ENCODE peak calls at places on chromosomes 11 and 22, in four cellular contexts. One of them, this sample, is unnamed.

GRCh38 chr22:28670691-28671261 is 8.9 kb downstream of the TTC28 start:
- DNase-seq in HCT116: no peak
- DNase-seq in H1: no peak
- DNase-seq in heart right ventricle: no peak
- DNase-seq in this sample: no peak

GRCh38 chr11:114270531-114271270 is 25.5 kb upstream of the NNMT start:
- DNase-seq in HCT116: no peak
- DNase-seq in H1: no peak
- DNase-seq in heart right ventricle: no peak
- DNase-seq in this sample: no peak

GRCh38 chr11:113096661-113097060 is 135.4 kb downstream of the NCAM1 start:
- DNase-seq in heart right ventricle: no peak
- DNase-seq in HCT116: no peak
- DNase-seq in H1: no peak
- DNase-seq in this sample: no peak

GRCh38 chr22:40345801-40346177 is 511 bp upstream of the ADSL start:
- DNase-seq in H1: peak; percentile 55
- DNase-seq in HCT116: no peak
- DNase-seq in heart right ventricle: peak; percentile 14
- DNase-seq in this sample: peak; percentile 60

GRCh38 chr22:42172385-42173172 is 42.0 kb upstream of the CYP2D6 start:
- DNase-seq in H1: no peak
- DNase-seq in HCT116: no peak
- DNase-seq in heart right ventricle: no peak
- DNase-seq in this sample: peak; percentile 80

GRCh38 chr22:17890245-17890671 is 116.0 kb upstream of the BID start:
- DNase-seq in H1: no peak
- DNase-seq in HCT116: no peak
- DNase-seq in heart right ventricle: no peak
- DNase-seq in this sample: peak; percentile 74

GRCh38 chr11:3786781-3787428 is 10.4 kb downstream of the NUP98 start:
- DNase-seq in H1: no peak
- DNase-seq in heart right ventricle: no peak
- DNase-seq in HCT116: no peak
- DNase-seq in this sample: no peak

GRCh38 chr22:49079743-49080500 is 747.8 kb downstream of the BRD1 start:
- DNase-seq in HCT116: no peak
- DNase-seq in H1: no peak
- DNase-seq in heart right ventricle: no peak
- DNase-seq in this sample: no peak

GRCh38 chr11:113934797-113935196 is 30.2 kb downstream of the HTR3B start:
- DNase-seq in heart right ventricle: no peak
- DNase-seq in HCT116: no peak
- DNase-seq in H1: no peak
- DNase-seq in this sample: no peak

GRCh38 chr11:23359297-23359696 is 499.0 kb upstream of the CCDC179 start:
- DNase-seq in H1: no peak
- DNase-seq in heart right ventricle: no peak
- DNase-seq in HCT116: no peak
- DNase-seq in this sample: peak; percentile 93

GRCh38 chr11:15107730-15108515 is 6.8 kb upstream of the INSC start:
- DNase-seq in HCT116: no peak
- DNase-seq in H1: no peak
- DNase-seq in heart right ventricle: no peak
- DNase-seq in this sample: no peak

GRCh38 chr11:22558638-22559037 is 67.0 kb downstream of the FANCF start:
- DNase-seq in HCT116: no peak
- DNase-seq in H1: no peak
- DNase-seq in heart right ventricle: no peak
- DNase-seq in this sample: no peak

GRCh38 chr11:65895482-65895981 is 4.7 kb downstream of the FOSL1 start:
- DNase-seq in HCT116: no peak
- DNase-seq in heart right ventricle: no peak
- DNase-seq in H1: no peak
- DNase-seq in this sample: no peak

GRCh38 chr22:46033256-46034200 is 56.6 kb upstream of the WNT7B start:
- DNase-seq in H1: no peak
- DNase-seq in HCT116: no peak
- DNase-seq in heart right ventricle: no peak
- DNase-seq in this sample: no peak

GRCh38 chr11:63840356-63841060 is 1.6 kb downstream of the MARK2 start:
- DNase-seq in HCT116: no peak
- DNase-seq in H1: no peak
- DNase-seq in heart right ventricle: no peak
- DNase-seq in this sample: peak; percentile 33

GRCh38 chr11:110065189-110065588 is 28.0 kb upstream of the ZC3H12C start:
- DNase-seq in heart right ventricle: no peak
- DNase-seq in HCT116: no peak
- DNase-seq in H1: no peak
- DNase-seq in this sample: no peak

GRCh38 chr22:38717244-38717643 is 11.5 kb downstream of the GTPBP1 start:
- DNase-seq in heart right ventricle: no peak
- DNase-seq in H1: no peak
- DNase-seq in HCT116: no peak
- DNase-seq in this sample: no peak

GRCh38 chr22:44550666-44551491 is 52.8 kb upstream of the RTL6 start:
- DNase-seq in heart right ventricle: peak; percentile 29
- DNase-seq in H1: no peak
- DNase-seq in HCT116: no peak
- DNase-seq in this sample: peak; percentile 1

GRCh38 chr11:129643031-129643721 is 172.5 kb upstream of the TMEM45B start:
- DNase-seq in H1: no peak
- DNase-seq in HCT116: no peak
- DNase-seq in heart right ventricle: no peak
- DNase-seq in this sample: no peak

GRCh38 chr11:8039530-8040260 is 41.3 kb upstream of the TUB start:
- DNase-seq in HCT116: no peak
- DNase-seq in heart right ventricle: no peak
- DNase-seq in H1: peak; percentile 33
- DNase-seq in this sample: no peak

GRCh38 chr11:8652140-8652539 is 30.3 kb downstream of the TRIM66 start:
- DNase-seq in H1: no peak
- DNase-seq in heart right ventricle: no peak
- DNase-seq in HCT116: no peak
- DNase-seq in this sample: no peak

GRCh38 chr11:69263736-69264052 is 30.3 kb upstream of the MYEOV start:
- DNase-seq in H1: no peak
- DNase-seq in heart right ventricle: peak; percentile 45
- DNase-seq in HCT116: no peak
- DNase-seq in this sample: no peak

GRCh38 chr22:25232301-25232700 is 12.9 kb downstream of the CRYBB2 start:
- DNase-seq in heart right ventricle: no peak
- DNase-seq in HCT116: no peak
- DNase-seq in H1: no peak
- DNase-seq in this sample: no peak

GRCh38 chr11:12235549-12235944 is 125.2 kb downstream of the MICAL2 start:
- DNase-seq in heart right ventricle: no peak
- DNase-seq in HCT116: no peak
- DNase-seq in H1: no peak
- DNase-seq in this sample: no peak

GRCh38 chr11:119591836-119592310 is 137.1 kb downstream of the NECTIN1 start:
- DNase-seq in heart right ventricle: no peak
- DNase-seq in H1: no peak
- DNase-seq in HCT116: no peak
- DNase-seq in this sample: no peak

GRCh38 chr11:91265946-91266345 is 958.7 kb upstream of the FAT3 start:
- DNase-seq in HCT116: no peak
- DNase-seq in H1: no peak
- DNase-seq in heart right ventricle: no peak
- DNase-seq in this sample: no peak

GRCh38 chr11:22795914-22796313 is 33.7 kb downstream of the SVIP start:
- DNase-seq in heart right ventricle: no peak
- DNase-seq in H1: no peak
- DNase-seq in HCT116: no peak
- DNase-seq in this sample: no peak

GRCh38 chr11:34050967-34051348 is 573 bp upstream of the CAPRIN1 start:
- DNase-seq in HCT116: no peak
- DNase-seq in heart right ventricle: no peak
- DNase-seq in H1: no peak
- DNase-seq in this sample: no peak

GRCh38 chr11:27282806-27283205 is 80.2 kb downstream of the CCDC34 start:
- DNase-seq in H1: no peak
- DNase-seq in heart right ventricle: no peak
- DNase-seq in HCT116: no peak
- DNase-seq in this sample: no peak

GRCh38 chr22:39178206-39179111 is 26.0 kb upstream of the CBX7 start:
- DNase-seq in H1: no peak
- DNase-seq in heart right ventricle: no peak
- DNase-seq in HCT116: no peak
- DNase-seq in this sample: no peak

GRCh38 chr11:65720237-65720934 is at the start of gene RNASEH2C:
- DNase-seq in H1: peak; percentile 90
- DNase-seq in heart right ventricle: peak; percentile 83
- DNase-seq in HCT116: peak; percentile 77
- DNase-seq in this sample: peak; percentile 87

GRCh38 chr22:39090426-39091064 is 6.5 kb upstream of the APOBEC3H start:
- DNase-seq in HCT116: no peak
- DNase-seq in heart right ventricle: no peak
- DNase-seq in H1: no peak
- DNase-seq in this sample: peak; percentile 59

GRCh38 chr11:128298271-128298670 is 289.1 kb downstream of the ETS1 start:
- DNase-seq in heart right ventricle: no peak
- DNase-seq in HCT116: no peak
- DNase-seq in H1: no peak
- DNase-seq in this sample: no peak

GRCh38 chr11:95095858-95096587 is 6.4 kb downstream of the ENDOD1 start:
- DNase-seq in H1: no peak
- DNase-seq in heart right ventricle: no peak
- DNase-seq in HCT116: no peak
- DNase-seq in this sample: no peak

GRCh38 chr11:12537778-12538401 is 136.3 kb upstream of the TEAD1 start:
- DNase-seq in H1: no peak
- DNase-seq in HCT116: no peak
- DNase-seq in heart right ventricle: no peak
- DNase-seq in this sample: peak; percentile 34

GRCh38 chr11:57644748-57645715 is 4.7 kb downstream of the YPEL4 start:
- DNase-seq in H1: peak; percentile 93
- DNase-seq in HCT116: peak; percentile 71
- DNase-seq in heart right ventricle: peak; percentile 86
- DNase-seq in this sample: peak; percentile 75

GRCh38 chr11:133787379-133788103 is 57.8 kb downstream of the SPATA19 start:
- DNase-seq in HCT116: no peak
- DNase-seq in H1: peak; percentile 82
- DNase-seq in heart right ventricle: no peak
- DNase-seq in this sample: no peak

GRCh38 chr11:95676280-95676679 is 113.3 kb downstream of the FAM76B start:
- DNase-seq in HCT116: no peak
- DNase-seq in heart right ventricle: no peak
- DNase-seq in H1: no peak
- DNase-seq in this sample: no peak

GRCh38 chr11:134429104-134429503 is 17.1 kb upstream of the B3GAT1 start:
- DNase-seq in HCT116: no peak
- DNase-seq in H1: no peak
- DNase-seq in heart right ventricle: no peak
- DNase-seq in this sample: no peak

GRCh38 chr11:113378013-113378412 is 9.6 kb upstream of the ANKK1 start:
- DNase-seq in HCT116: no peak
- DNase-seq in heart right ventricle: no peak
- DNase-seq in H1: no peak
- DNase-seq in this sample: no peak

DNA sequence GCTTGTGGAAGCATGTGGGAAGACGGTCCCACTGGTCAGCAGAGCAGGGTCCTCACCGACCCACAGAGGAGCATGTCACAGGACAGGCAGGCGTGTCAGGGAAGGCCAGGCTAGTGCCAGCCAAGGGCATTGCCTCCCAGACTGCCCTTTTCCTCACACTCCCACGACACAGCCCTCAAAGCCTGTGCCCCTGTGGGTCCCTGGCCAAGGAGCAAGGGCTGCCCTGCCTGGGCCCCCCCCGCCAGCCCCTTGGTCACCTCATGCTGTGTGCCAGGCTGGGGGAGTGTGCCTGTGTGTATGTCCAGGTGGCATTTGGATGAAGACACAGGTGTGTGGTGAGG is 74.7 kb downstream of the MED15 start:
- DNase-seq in H1: peak; percentile 35
- DNase-seq in HCT116: no peak
- DNase-seq in heart right ventricle: no peak
- DNase-seq in this sample: no peak
- H3K27ac ChIP-seq in H1: no peak overlapping the region
- H3K27ac ChIP-seq in HCT116: no peak overlapping the region
- H3K27ac ChIP-seq in heart right ventricle: no peak overlapping the region
- H3K27ac ChIP-seq in this sample: no peak overlapping the region

GRCh38 chr11:83033367-83033766 is 38.3 kb downstream of the RAB30 start:
- DNase-seq in HCT116: no peak
- DNase-seq in H1: no peak
- DNase-seq in heart right ventricle: no peak
- DNase-seq in this sample: no peak
- H3K4me1 ChIP-seq in HCT116: peaks cover 7% of the 10 kb centered on the region
- H3K4me1 ChIP-seq in H1: peaks cover 1% of the 10 kb centered on the region
- H3K4me1 ChIP-seq in heart right ventricle: peaks cover 75% of the 10 kb centered on the region
- H3K4me1 ChIP-seq in this sample: peaks cover 7% of the 10 kb centered on the region

GRCh38 chr22:47388778-47389177 is 626.3 kb downstream of the TBC1D22A start:
- DNase-seq in HCT116: no peak
- DNase-seq in heart right ventricle: no peak
- DNase-seq in H1: no peak
- DNase-seq in this sample: no peak
- H3K9me3 ChIP-seq in HCT116: no peaks in the 10 kb centered on the region
- H3K9me3 ChIP-seq in heart right ventricle: no peaks in the 10 kb centered on the region
- H3K9me3 ChIP-seq in H1: peaks cover 98% of the 10 kb centered on the region
- H3K9me3 ChIP-seq in this sample: no peaks in the 10 kb centered on the region

GRCh38 chr11:86515297-86516094 is 140.8 kb downstream of the CCDC81 start:
- DNase-seq in HCT116: no peak
- DNase-seq in heart right ventricle: no peak
- DNase-seq in H1: no peak
- DNase-seq in this sample: no peak
- H3K27ac ChIP-seq in HCT116: no peak overlapping the region
- H3K27ac ChIP-seq in heart right ventricle: no peak overlapping the region
- H3K27ac ChIP-seq in H1: no peak overlapping the region
- H3K27ac ChIP-seq in this sample: no peak overlapping the region

GRCh38 chr22:29816128-29816527 is 21.9 kb downstream of the ASCC2 start:
- DNase-seq in H1: no peak
- DNase-seq in heart right ventricle: peak; percentile 55
- DNase-seq in HCT116: no peak
- DNase-seq in this sample: peak; percentile 20
- H3K4me1 ChIP-seq in H1: no peaks in the 10 kb centered on the region
- H3K4me1 ChIP-seq in heart right ventricle: peaks cover 44% of the 10 kb centered on the region
- H3K4me1 ChIP-seq in HCT116: peaks cover 12% of the 10 kb centered on the region
- H3K4me1 ChIP-seq in this sample: no peaks in the 10 kb centered on the region

DNA sequence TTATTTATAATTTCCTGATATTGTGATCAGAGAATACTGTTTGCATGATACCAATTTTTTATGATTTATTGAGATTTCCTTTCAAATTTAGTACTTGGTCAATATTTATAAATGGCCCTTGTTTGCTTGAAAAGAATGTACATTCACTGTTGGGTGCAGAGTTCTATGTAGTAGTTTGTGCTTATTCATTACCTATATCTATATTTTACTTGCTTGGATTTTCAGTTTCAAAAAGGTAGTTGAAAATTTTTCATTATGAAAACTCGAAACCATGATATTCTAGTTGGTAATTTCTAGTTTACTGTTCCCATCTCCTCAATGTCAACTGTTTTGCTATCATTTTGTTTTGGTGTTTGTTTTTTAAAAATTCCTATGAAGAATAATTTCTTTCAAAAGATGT is 155.7 kb downstream of the AASDHPPT start:
- DNase-seq in HCT116: no peak
- DNase-seq in heart right ventricle: no peak
- DNase-seq in H1: no peak
- DNase-seq in this sample: no peak
- H3K9me3 ChIP-seq in HCT116: no peaks in the 10 kb centered on the region
- H3K9me3 ChIP-seq in heart right ventricle: no peaks in the 10 kb centered on the region
- H3K9me3 ChIP-seq in H1: no peaks in the 10 kb centered on the region
- H3K9me3 ChIP-seq in this sample: no peaks in the 10 kb centered on the region